ENCODE peak calls at places on chromosomes 7 and 10, in nine cellular contexts. C, Y, W, U, J, P, K, M and T are unnamed samples.

GRCh38 chr10:46558141-46558410 is 1.6 kb upstream of the GPRIN2 start:
- DNase-seq in C (no peak), Y (no peak), W (no peak), U (no peak), J (no peak), P (no peak), K (no peak), M (no peak), T (no peak)

GRCh38 chr10:89029785-89030437 is 39.3 kb downstream of the FAS start:
- DNase-seq in C (peak; percentile 63), Y (peak; percentile 28), W (peak; percentile 67), U (peak; percentile 55), J (peak; percentile 77), P (peak; percentile 84), K (peak; percentile 42), M (peak; percentile 64), T (peak; percentile 42)

GRCh38 chr7:127819975-127820778 is 168.2 kb downstream of the SND1 start:
- DNase-seq in C (peak; percentile 16), Y (peak; percentile 52), W (no peak), U (no peak), J (no peak), P (peak; percentile 70), K (no peak), M (no peak), T (no peak)

GRCh38 chr7:35848728-35849127 is 47.9 kb downstream of the SEPTIN7 start:
- DNase-seq in C (no peak), Y (no peak), W (no peak), U (no peak), J (no peak), P (no peak), K (no peak), M (no peak), T (no peak)

GRCh38 chr7:21086688-21087087 is 300.0 kb upstream of the SP8 start:
- DNase-seq in C (no peak), Y (peak; percentile 53), W (no peak), U (no peak), J (no peak), P (no peak), K (peak; percentile 20), M (no peak), T (no peak)

GRCh38 chr7:3103614-3104399 is 60.1 kb upstream of the CARD11 start:
- DNase-seq in C (no peak), Y (no peak), W (no peak), U (no peak), J (no peak), P (no peak), K (no peak), M (no peak), T (no peak)

GRCh38 chr10:22651276-22651980 is 63.0 kb downstream of the PIP4K2A start:
- DNase-seq in C (no peak), Y (no peak), W (no peak), U (no peak), J (peak; percentile 67), P (no peak), K (no peak), M (no peak), T (no peak)

GRCh38 chr10:73218466-73219191 is 28.4 kb downstream of the DNAJC9 start:
- DNase-seq in C (peak; percentile 9), Y (no peak), W (no peak), U (no peak), J (no peak), P (peak; percentile 28), K (no peak), M (no peak), T (no peak)

DNA sequence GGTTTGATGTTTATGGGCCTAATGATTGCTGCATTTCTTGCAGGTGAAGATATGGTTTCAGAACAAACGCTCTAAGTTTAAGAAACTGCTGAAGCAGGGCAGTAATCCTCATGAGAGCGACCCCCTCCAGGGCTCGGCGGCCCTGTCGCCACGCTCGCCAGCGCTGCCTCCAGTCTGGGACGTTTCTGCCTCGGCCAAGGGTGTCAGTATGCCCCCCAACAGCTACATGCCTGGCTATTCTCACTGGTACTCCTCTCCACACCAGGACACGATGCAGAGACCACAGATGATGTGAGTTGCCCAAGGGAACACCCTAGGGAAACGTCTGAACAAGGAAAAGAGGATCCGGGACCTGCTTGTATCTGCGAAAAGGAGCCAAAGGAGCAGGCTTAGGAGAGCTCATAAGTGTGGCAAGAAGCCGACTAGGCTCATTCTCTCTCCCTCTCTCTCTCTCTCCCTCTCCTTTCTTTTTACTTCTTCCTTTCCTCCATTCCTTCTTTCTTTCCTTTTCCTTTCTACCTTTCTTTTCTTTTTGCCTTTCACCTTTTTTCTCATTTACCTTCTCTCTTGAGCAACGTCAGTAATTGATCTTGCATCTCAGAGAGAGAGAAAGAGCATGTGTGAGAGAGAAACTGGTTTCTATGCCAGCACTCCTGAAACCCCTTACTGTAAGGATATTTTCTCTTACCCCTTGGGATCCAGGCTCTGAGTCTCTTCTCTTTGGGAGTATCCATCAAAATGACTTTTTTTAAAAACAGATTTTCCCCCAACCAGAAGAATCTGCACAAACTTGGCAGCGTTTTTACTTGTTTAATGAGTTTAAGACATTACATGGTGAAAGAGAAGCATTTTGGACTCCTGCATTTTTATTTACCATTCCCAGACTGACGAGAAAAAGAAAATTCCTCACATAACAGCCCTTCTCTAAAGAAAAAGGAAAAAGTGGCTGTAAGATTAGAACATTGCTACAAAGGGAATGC is 4.7 kb downstream of the DLX6 start:
- DNase-seq in C (no peak), Y (no peak), W (no peak), U (no peak), J (no peak), P (no peak), K (no peak), M (no peak), T (no peak)
- H3K4me3 ChIP-seq in C (no peak overlapping the region), Y (no peak overlapping the region), W (no peak overlapping the region), U (no peak overlapping the region), J (no peak overlapping the region), P (no peak overlapping the region), K (no peak overlapping the region), M (no peak overlapping the region), T (no peak overlapping the region)

DNA sequence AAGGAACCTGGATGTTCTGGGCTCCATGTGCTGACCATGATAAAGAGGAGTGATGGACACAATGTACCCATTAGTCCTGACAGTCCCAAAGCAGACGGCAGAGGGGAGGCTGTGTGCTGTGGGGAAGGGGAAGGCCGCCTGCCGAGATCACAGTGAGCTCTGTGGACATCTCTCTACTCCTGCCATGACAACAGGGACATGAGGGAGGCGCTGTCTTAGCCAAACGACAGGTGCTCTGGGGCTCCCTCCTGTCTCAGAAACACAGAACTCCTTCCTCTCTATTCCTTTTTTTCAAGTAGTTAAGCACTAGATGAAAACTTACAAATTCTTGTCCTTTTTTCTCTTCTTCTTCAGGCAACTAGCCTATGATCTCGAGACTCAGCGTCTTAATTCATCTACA is 113.1 kb downstream of the RNF32 start:
- DNase-seq in C (no peak), Y (no peak), W (no peak), U (no peak), J (no peak), P (no peak), K (no peak), M (no peak), T (no peak)
- TF ChIP-seq CTCF in C (no peak), Y (no peak), W (no peak), U (no peak), J (no peak), P (no peak), K (no peak), M (no peak), T (no peak)

GRCh38 chr10:122343135-122343800 is 31.2 kb upstream of the PLEKHA1 start:
- DNase-seq in C (no peak), Y (no peak), W (no peak), U (no peak), J (no peak), P (no peak), K (no peak), M (no peak), T (no peak)

GRCh38 chr10:122344741-122345258 is 29.7 kb upstream of the PLEKHA1 start:
- DNase-seq in C (no peak), Y (no peak), W (no peak), U (peak; percentile 59), J (no peak), P (peak; percentile 16), K (no peak), M (no peak), T (no peak)

GRCh38 chr10:122341141-122341810 is 33.2 kb upstream of the PLEKHA1 start:
- DNase-seq in C (no peak), Y (no peak), W (no peak), U (no peak), J (peak; percentile 54), P (no peak), K (no peak), M (no peak), T (no peak)

GRCh38 chr10:122343936-122344335 is 30.6 kb upstream of the PLEKHA1 start:
- DNase-seq in C (no peak), Y (no peak), W (no peak), U (no peak), J (no peak), P (no peak), K (no peak), M (no peak), T (no peak)

DNA sequence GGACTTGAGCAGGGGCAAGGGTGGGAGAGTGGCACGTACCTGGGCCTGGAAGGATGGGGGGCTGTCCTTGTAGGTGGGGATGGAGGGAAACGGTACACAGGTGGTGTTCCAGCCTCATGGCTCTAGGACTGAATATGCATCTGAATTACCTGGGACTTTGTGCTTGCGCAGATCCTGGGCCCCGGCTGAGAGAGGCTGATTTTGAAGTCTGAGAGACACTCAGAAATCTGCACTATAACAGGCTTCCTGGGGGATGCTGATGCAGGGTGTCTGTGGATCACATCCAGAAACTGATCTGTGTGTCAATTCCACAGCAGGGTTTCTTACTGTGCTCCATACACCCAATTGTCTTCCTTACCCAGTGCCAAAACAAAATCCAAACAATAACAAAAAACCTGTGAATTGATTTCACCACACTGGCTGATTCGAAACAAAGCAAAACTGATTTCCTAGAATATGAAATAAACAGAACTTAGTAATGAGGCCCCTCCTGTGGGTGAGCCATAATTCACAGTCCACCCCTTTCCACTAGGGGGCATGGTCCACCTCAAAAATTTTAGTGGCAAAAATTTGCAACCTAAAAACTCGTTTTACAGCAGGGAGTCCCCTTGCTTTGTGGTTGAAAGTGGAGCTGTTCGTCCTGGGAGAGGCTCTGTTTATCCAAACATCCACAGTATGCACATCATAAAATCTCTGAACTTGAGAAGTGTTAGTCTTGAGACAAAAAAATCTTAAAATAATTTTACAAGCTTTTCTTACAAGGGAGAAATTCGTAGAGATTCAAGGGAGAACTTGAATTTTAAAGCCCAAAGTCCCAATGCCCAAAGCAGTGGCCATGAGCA is 32.0 kb upstream of the PLEKHA1 start:
- DNase-seq in C (peak; percentile 47), Y (no peak), W (peak; percentile 27), U (no peak), J (no peak), P (peak; percentile 51), K (peak; percentile 32), M (no peak), T (no peak)
- H3K4me3 ChIP-seq in C (no peak overlapping the region), Y (no peak overlapping the region), W (no peak overlapping the region), U (no peak overlapping the region), J (no peak overlapping the region), P (no peak overlapping the region), K (no peak overlapping the region), M (no peak overlapping the region), T (no peak overlapping the region)

DNA sequence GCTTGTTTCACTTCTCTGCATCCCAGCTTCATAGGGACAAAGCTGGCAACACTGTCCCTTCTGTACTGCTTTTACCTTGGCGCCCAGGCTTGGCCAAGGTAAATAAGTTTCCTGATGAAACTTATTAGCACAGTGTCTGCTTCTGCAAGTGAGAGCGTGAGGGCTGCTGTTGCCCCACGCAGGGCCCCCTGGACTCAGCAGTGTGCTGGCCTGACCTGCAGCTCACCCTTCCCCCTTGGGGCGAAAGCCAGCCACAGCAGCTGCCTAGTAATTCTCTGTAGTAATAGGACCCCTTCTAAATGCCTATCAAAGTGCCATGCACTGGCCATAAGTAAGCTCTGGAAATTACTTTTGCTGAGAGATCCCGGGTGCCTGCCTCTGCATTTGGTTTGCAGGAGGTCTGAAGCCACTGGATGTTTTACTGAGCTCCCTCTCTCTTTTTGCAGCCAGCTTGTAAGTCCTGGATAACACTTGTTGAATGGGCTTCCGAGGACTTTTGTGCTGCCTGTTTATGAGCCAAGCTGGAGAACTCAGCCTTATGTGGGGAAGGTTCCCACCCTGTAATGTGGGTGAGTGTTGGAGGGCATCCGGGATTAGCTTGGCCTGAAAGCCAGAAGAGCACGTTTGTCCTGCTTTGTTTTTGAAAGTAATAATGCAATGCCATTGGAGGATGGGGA is 294.0 kb downstream of the C7orf25 start:
- DNase-seq in C (no peak), Y (no peak), W (no peak), U (no peak), J (no peak), P (no peak), K (no peak), M (no peak), T (no peak)
- TF ChIP-seq CTCF in C (no peak), Y (no peak), W (no peak), U (no peak), J (no peak), P (no peak), K (no peak), M (no peak), T (peak; percentile 19)